ENCODE peak calls at places on chromosome 6, in ten cellular contexts. One of them, this sample, is unnamed.

GRCh38 chr6:108755257-108756240 is 92.7 kb upstream of the ARMC2 start:
- DNase-seq in body of pancreas: no peak
- DNase-seq in RWPE1: no peak
- DNase-seq in mesendoderm: no peak
- DNase-seq in psoas muscle: no peak
- DNase-seq in tibial nerve: no peak
- DNase-seq in left ventricle myocardium inferior: no peak
- DNase-seq in PC-3: no peak
- DNase-seq in substantia nigra: no peak
- DNase-seq in IMR-90: peak
- DNase-seq in this sample: no peak

GRCh38 chr6:137282253-137282652 is 63.1 kb upstream of the IFNGR1 start:
- DNase-seq in body of pancreas: no peak
- DNase-seq in RWPE1: no peak
- DNase-seq in mesendoderm: no peak
- DNase-seq in psoas muscle: no peak
- DNase-seq in tibial nerve: no peak
- DNase-seq in left ventricle myocardium inferior: no peak
- DNase-seq in PC-3: no peak
- DNase-seq in substantia nigra: no peak
- DNase-seq in IMR-90: no peak
- DNase-seq in this sample: no peak

GRCh38 chr6:30685977-30686907 is at the start of gene PPP1R18:
- DNase-seq in body of pancreas: peak
- DNase-seq in RWPE1: peak
- DNase-seq in mesendoderm: peak
- DNase-seq in psoas muscle: peak
- DNase-seq in tibial nerve: peak
- DNase-seq in left ventricle myocardium inferior: peak
- DNase-seq in PC-3: peak
- DNase-seq in substantia nigra: peak
- DNase-seq in IMR-90: peak
- DNase-seq in this sample: no peak

GRCh38 chr6:53492860-53493634 is 51.9 kb downstream of the GCLC start:
- DNase-seq in body of pancreas: peak
- DNase-seq in RWPE1: peak
- DNase-seq in mesendoderm: peak
- DNase-seq in psoas muscle: no peak
- DNase-seq in tibial nerve: peak
- DNase-seq in left ventricle myocardium inferior: no peak
- DNase-seq in PC-3: peak
- DNase-seq in substantia nigra: peak
- DNase-seq in IMR-90: peak
- DNase-seq in this sample: no peak

GRCh38 chr6:5135783-5136376 is 50.7 kb downstream of the PPP1R3G start:
- DNase-seq in body of pancreas: peak
- DNase-seq in RWPE1: no peak
- DNase-seq in mesendoderm: peak
- DNase-seq in psoas muscle: no peak
- DNase-seq in tibial nerve: peak
- DNase-seq in left ventricle myocardium inferior: no peak
- DNase-seq in PC-3: peak
- DNase-seq in substantia nigra: no peak
- DNase-seq in IMR-90: no peak
- DNase-seq in this sample: no peak

GRCh38 chr6:126540161-126540560 is 200.2 kb downstream of the CENPW start:
- DNase-seq in body of pancreas: no peak
- DNase-seq in RWPE1: no peak
- DNase-seq in mesendoderm: no peak
- DNase-seq in psoas muscle: no peak
- DNase-seq in tibial nerve: no peak
- DNase-seq in left ventricle myocardium inferior: no peak
- DNase-seq in PC-3: no peak
- DNase-seq in substantia nigra: no peak
- DNase-seq in IMR-90: no peak
- DNase-seq in this sample: no peak

GRCh38 chr6:111591370-111591900 is 14.2 kb downstream of the TRAF3IP2 start:
- DNase-seq in body of pancreas: peak
- DNase-seq in RWPE1: peak
- DNase-seq in mesendoderm: no peak
- DNase-seq in psoas muscle: peak
- DNase-seq in tibial nerve: peak
- DNase-seq in left ventricle myocardium inferior: peak
- DNase-seq in PC-3: peak
- DNase-seq in substantia nigra: no peak
- DNase-seq in IMR-90: peak
- DNase-seq in this sample: no peak

GRCh38 chr6:102766946-102767345 is 1373.4 kb downstream of the GRIK2 start:
- DNase-seq in body of pancreas: no peak
- DNase-seq in RWPE1: no peak
- DNase-seq in mesendoderm: no peak
- DNase-seq in psoas muscle: no peak
- DNase-seq in tibial nerve: no peak
- DNase-seq in left ventricle myocardium inferior: no peak
- DNase-seq in PC-3: peak
- DNase-seq in substantia nigra: no peak
- DNase-seq in IMR-90: peak
- DNase-seq in this sample: no peak

GRCh38 chr6:114785235-114786127 is 442.7 kb upstream of the HS3ST5 start:
- DNase-seq in body of pancreas: no peak
- DNase-seq in RWPE1: no peak
- DNase-seq in mesendoderm: peak
- DNase-seq in psoas muscle: no peak
- DNase-seq in tibial nerve: no peak
- DNase-seq in left ventricle myocardium inferior: no peak
- DNase-seq in PC-3: peak
- DNase-seq in substantia nigra: no peak
- DNase-seq in IMR-90: no peak
- DNase-seq in this sample: no peak

GRCh38 chr6:36643967-36644366 is 34.5 kb upstream of the CDKN1A start:
- DNase-seq in body of pancreas: no peak
- DNase-seq in RWPE1: no peak
- DNase-seq in mesendoderm: no peak
- DNase-seq in psoas muscle: no peak
- DNase-seq in tibial nerve: no peak
- DNase-seq in left ventricle myocardium inferior: no peak
- DNase-seq in PC-3: no peak
- DNase-seq in substantia nigra: no peak
- DNase-seq in IMR-90: no peak
- DNase-seq in this sample: no peak

GRCh38 chr6:36638579-36638978 is 39.9 kb upstream of the CDKN1A start:
- DNase-seq in body of pancreas: no peak
- DNase-seq in RWPE1: no peak
- DNase-seq in mesendoderm: no peak
- DNase-seq in psoas muscle: no peak
- DNase-seq in tibial nerve: no peak
- DNase-seq in left ventricle myocardium inferior: no peak
- DNase-seq in PC-3: no peak
- DNase-seq in substantia nigra: no peak
- DNase-seq in IMR-90: no peak
- DNase-seq in this sample: no peak

GRCh38 chr6:36639171-36639808 is 39.2 kb upstream of the CDKN1A start:
- DNase-seq in body of pancreas: no peak
- DNase-seq in RWPE1: no peak
- DNase-seq in mesendoderm: no peak
- DNase-seq in psoas muscle: no peak
- DNase-seq in tibial nerve: no peak
- DNase-seq in left ventricle myocardium inferior: no peak
- DNase-seq in PC-3: no peak
- DNase-seq in substantia nigra: no peak
- DNase-seq in IMR-90: no peak
- DNase-seq in this sample: no peak

GRCh38 chr6:36642913-36643817 is 35.3 kb upstream of the CDKN1A start:
- DNase-seq in body of pancreas: peak
- DNase-seq in RWPE1: peak
- DNase-seq in mesendoderm: no peak
- DNase-seq in psoas muscle: peak
- DNase-seq in tibial nerve: peak
- DNase-seq in left ventricle myocardium inferior: peak
- DNase-seq in PC-3: peak
- DNase-seq in substantia nigra: no peak
- DNase-seq in IMR-90: peak
- DNase-seq in this sample: peak

DNA sequence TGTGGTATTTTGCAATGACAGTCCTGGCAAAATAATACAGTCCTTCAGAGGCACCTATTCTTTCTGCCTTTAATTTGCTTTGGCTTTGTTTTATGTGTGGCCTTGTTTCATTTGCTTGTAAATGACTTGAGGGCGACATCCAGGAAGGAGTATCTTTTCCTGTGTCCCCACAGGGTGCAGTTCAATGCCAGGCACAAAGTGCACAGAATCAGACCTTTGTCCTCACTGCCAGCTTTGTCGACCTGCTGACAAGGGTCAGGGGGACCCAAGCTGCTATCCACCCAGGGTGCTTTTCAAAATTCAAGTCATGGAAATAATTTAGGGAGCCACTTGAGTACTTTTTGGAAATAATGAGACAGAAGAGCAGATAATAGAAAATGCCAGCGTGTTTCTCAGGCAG is 37.0 kb upstream of the CDKN1A start:
- DNase-seq in body of pancreas: no peak
- DNase-seq in RWPE1: no peak
- DNase-seq in mesendoderm: no peak
- DNase-seq in psoas muscle: no peak
- DNase-seq in tibial nerve: no peak
- DNase-seq in left ventricle myocardium inferior: no peak
- DNase-seq in PC-3: no peak
- DNase-seq in substantia nigra: no peak
- DNase-seq in IMR-90: no peak
- DNase-seq in this sample: no peak
- H3K27ac ChIP-seq in body of pancreas: no peak
- H3K27ac ChIP-seq in RWPE1: no peak
- H3K27ac ChIP-seq in mesendoderm: no peak
- H3K27ac ChIP-seq in psoas muscle: no peak
- H3K27ac ChIP-seq in tibial nerve: no peak
- H3K27ac ChIP-seq in left ventricle myocardium inferior: no peak
- H3K27ac ChIP-seq in PC-3: no peak
- H3K27ac ChIP-seq in substantia nigra: no peak
- H3K27ac ChIP-seq in IMR-90: no peak
- H3K27ac ChIP-seq in this sample: no peak

DNA sequence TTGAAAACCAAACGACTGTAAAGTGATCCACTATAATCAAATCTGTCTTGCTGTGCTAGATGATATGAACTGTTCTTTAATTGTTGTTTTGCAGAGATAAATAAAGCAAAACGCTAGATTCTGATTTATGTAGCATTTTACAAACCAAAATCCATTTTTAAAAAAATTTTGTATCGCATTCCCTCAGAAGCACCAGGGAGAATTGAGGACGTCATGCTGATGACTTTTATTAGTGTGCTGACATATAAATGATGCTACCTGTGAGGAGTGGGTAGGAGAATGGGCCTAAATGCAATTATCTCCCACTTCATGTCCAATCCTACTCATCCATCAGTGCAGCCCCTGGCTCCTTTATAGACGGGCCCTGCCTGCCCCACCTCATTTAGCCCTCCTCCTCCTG is 282.4 kb downstream of the PACRG start:
- DNase-seq in body of pancreas: no peak
- DNase-seq in RWPE1: no peak
- DNase-seq in mesendoderm: no peak
- DNase-seq in psoas muscle: no peak
- DNase-seq in tibial nerve: no peak
- DNase-seq in left ventricle myocardium inferior: no peak
- DNase-seq in PC-3: no peak
- DNase-seq in substantia nigra: no peak
- DNase-seq in IMR-90: no peak
- DNase-seq in this sample: no peak
- H3K27ac ChIP-seq in body of pancreas: no peak
- H3K27ac ChIP-seq in RWPE1: no peak
- H3K27ac ChIP-seq in mesendoderm: no peak
- H3K27ac ChIP-seq in psoas muscle: no peak
- H3K27ac ChIP-seq in tibial nerve: no peak
- H3K27ac ChIP-seq in left ventricle myocardium inferior: no peak
- H3K27ac ChIP-seq in PC-3: no peak
- H3K27ac ChIP-seq in substantia nigra: no peak
- H3K27ac ChIP-seq in IMR-90: no peak
- H3K27ac ChIP-seq in this sample: no peak

DNA sequence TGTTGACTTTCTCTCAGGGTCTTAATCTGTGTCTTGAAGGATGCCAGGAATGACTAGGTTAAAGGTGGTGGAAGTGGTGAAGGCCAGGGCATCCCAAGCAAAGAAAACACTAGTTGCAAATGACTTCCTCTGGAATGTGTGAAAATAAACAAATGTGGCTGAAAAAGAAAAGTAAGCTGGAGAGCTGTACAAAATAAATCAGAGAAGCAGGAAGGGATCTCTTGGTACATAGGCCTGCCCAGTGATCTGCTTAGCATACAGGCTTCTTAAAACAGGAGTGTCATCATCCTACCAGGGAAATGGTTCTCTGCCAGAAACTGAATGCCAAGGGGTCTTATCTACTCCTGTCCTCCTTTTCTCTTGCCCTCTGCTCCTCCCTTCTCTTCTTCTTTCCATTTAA is 1616.0 kb downstream of the KHDRBS2 start:
- DNase-seq in body of pancreas: no peak
- DNase-seq in RWPE1: no peak
- DNase-seq in mesendoderm: peak
- DNase-seq in psoas muscle: no peak
- DNase-seq in tibial nerve: no peak
- DNase-seq in left ventricle myocardium inferior: no peak
- DNase-seq in PC-3: no peak
- DNase-seq in substantia nigra: no peak
- DNase-seq in IMR-90: no peak
- DNase-seq in this sample: no peak
- H3K27ac ChIP-seq in body of pancreas: no peak
- H3K27ac ChIP-seq in RWPE1: no peak
- H3K27ac ChIP-seq in mesendoderm: no peak
- H3K27ac ChIP-seq in psoas muscle: no peak
- H3K27ac ChIP-seq in tibial nerve: no peak
- H3K27ac ChIP-seq in left ventricle myocardium inferior: no peak
- H3K27ac ChIP-seq in PC-3: no peak
- H3K27ac ChIP-seq in substantia nigra: no peak
- H3K27ac ChIP-seq in IMR-90: no peak
- H3K27ac ChIP-seq in this sample: no peak

DNA sequence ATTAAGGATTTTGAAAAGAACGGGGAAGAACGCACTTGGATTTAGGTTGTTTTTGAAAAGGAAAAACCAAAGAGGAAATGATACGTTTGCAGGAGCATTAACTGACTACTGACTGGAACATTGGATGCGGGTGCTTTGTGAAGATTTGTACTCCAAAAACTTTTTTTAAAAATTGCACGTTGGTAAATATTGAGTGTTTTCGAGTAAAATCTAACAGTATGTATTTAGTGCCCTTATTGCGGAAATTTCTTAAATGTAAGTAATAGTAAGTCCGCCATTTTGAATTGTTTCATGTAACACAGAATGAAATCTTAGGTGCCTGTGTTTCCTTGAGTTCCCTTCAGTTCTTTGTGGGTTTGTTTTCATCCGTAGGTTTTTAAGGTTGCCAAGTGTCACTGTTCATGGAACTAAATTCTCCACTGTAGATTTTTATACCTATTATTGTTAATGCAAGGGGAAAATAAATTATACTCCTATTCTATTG is 15.2 kb upstream of the LIN28B start:
- DNase-seq in body of pancreas: no peak
- DNase-seq in RWPE1: no peak
- DNase-seq in mesendoderm: peak
- DNase-seq in psoas muscle: no peak
- DNase-seq in tibial nerve: no peak
- DNase-seq in left ventricle myocardium inferior: no peak
- DNase-seq in PC-3: no peak
- DNase-seq in substantia nigra: no peak
- DNase-seq in IMR-90: no peak
- DNase-seq in this sample: no peak
- H3K27ac ChIP-seq in body of pancreas: no peak
- H3K27ac ChIP-seq in RWPE1: no peak
- H3K27ac ChIP-seq in mesendoderm: no peak
- H3K27ac ChIP-seq in psoas muscle: no peak
- H3K27ac ChIP-seq in tibial nerve: no peak
- H3K27ac ChIP-seq in left ventricle myocardium inferior: no peak
- H3K27ac ChIP-seq in PC-3: no peak
- H3K27ac ChIP-seq in substantia nigra: no peak
- H3K27ac ChIP-seq in IMR-90: no peak
- H3K27ac ChIP-seq in this sample: no peak

This sample was measured in dorsolateral prefrontal cortex.